ENCODE peak calls at places on chromosomes 5 and 9, in five cellular contexts. One of them, this sample, is unnamed.

GRCh38 chr5:113147088-113147487 is 170.5 kb downstream of the DCP2 start:
- DNase-seq in right atrium auricular region: no peak
- DNase-seq in effector memory CD4-positive, alpha-beta T cell: no peak
- DNase-seq in mammary epithelial cell: peak
- DNase-seq in PC-9: no peak
- DNase-seq in this sample: no peak

GRCh38 chr9:107945961-107946360 is 456.4 kb upstream of the KLF4 start:
- DNase-seq in right atrium auricular region: no peak
- DNase-seq in effector memory CD4-positive, alpha-beta T cell: no peak
- DNase-seq in mammary epithelial cell: no peak
- DNase-seq in PC-9: no peak
- DNase-seq in this sample: no peak

GRCh38 chr9:110031511-110032173 is 176.3 kb downstream of the C9orf152 start:
- DNase-seq in right atrium auricular region: no peak
- DNase-seq in effector memory CD4-positive, alpha-beta T cell: no peak
- DNase-seq in mammary epithelial cell: peak
- DNase-seq in PC-9: peak
- DNase-seq in this sample: no peak

GRCh38 chr9:20623021-20623747 is 885 bp upstream of the MLLT3 start:
- DNase-seq in right atrium auricular region: peak
- DNase-seq in effector memory CD4-positive, alpha-beta T cell: peak
- DNase-seq in mammary epithelial cell: peak
- DNase-seq in PC-9: no peak
- DNase-seq in this sample: no peak

GRCh38 chr9:93321220-93321610 is 130.3 kb upstream of the FAM120A start:
- DNase-seq in right atrium auricular region: no peak
- DNase-seq in effector memory CD4-positive, alpha-beta T cell: no peak
- DNase-seq in mammary epithelial cell: no peak
- DNase-seq in PC-9: no peak
- DNase-seq in this sample: no peak

GRCh38 chr9:93575706-93576295 is 583 bp upstream of the PHF2 start:
- DNase-seq in right atrium auricular region: peak
- DNase-seq in effector memory CD4-positive, alpha-beta T cell: peak
- DNase-seq in mammary epithelial cell: peak
- DNase-seq in PC-9: no peak
- DNase-seq in this sample: peak

GRCh38 chr9:10268500-10269485 is 344.0 kb downstream of the PTPRD start:
- DNase-seq in right atrium auricular region: no peak
- DNase-seq in effector memory CD4-positive, alpha-beta T cell: no peak
- DNase-seq in mammary epithelial cell: peak
- DNase-seq in PC-9: no peak
- DNase-seq in this sample: no peak

GRCh38 chr9:122777935-122778671 is 10.6 kb upstream of the OR5C1 start:
- DNase-seq in right atrium auricular region: no peak
- DNase-seq in effector memory CD4-positive, alpha-beta T cell: no peak
- DNase-seq in mammary epithelial cell: peak
- DNase-seq in PC-9: peak
- DNase-seq in this sample: no peak

GRCh38 chr5:56011835-56012234 is 17.1 kb upstream of the IL6ST start:
- DNase-seq in right atrium auricular region: no peak
- DNase-seq in effector memory CD4-positive, alpha-beta T cell: no peak
- DNase-seq in mammary epithelial cell: peak
- DNase-seq in PC-9: peak
- DNase-seq in this sample: no peak

DNA sequence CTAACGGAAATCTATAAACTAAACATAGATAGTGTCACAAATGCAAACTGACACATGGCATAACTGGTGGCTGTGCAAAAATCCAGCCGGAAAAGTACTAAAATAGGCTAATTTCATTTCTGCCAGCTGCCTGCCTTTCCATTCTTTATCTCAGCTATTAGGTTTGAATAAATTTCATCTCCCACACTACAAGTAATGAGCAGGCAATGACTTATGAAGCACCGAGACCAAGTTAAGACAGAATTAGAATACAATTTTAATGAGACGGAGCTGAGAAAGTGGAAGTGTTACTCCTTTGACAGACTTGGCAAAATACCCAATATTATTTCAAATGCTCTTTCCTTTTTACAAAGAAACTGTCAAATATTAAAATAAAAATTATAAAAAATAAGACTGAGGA is 258.8 kb upstream of the ZNF608 start:
- DNase-seq in right atrium auricular region: no peak
- DNase-seq in effector memory CD4-positive, alpha-beta T cell: no peak
- DNase-seq in mammary epithelial cell: no peak
- DNase-seq in PC-9: no peak
- DNase-seq in this sample: no peak
- H3K27ac ChIP-seq in right atrium auricular region: no peak
- H3K27ac ChIP-seq in effector memory CD4-positive, alpha-beta T cell: no peak
- H3K27ac ChIP-seq in mammary epithelial cell: no peak
- H3K27ac ChIP-seq in PC-9: no peak
- H3K27ac ChIP-seq in this sample: no peak

GRCh38 chr9:14405176-14405575 is 91.2 kb upstream of the NFIB start:
- DNase-seq in right atrium auricular region: no peak
- DNase-seq in effector memory CD4-positive, alpha-beta T cell: no peak
- DNase-seq in mammary epithelial cell: no peak
- DNase-seq in PC-9: no peak
- DNase-seq in this sample: no peak
- H3K27ac ChIP-seq in right atrium auricular region: no peak
- H3K27ac ChIP-seq in effector memory CD4-positive, alpha-beta T cell: no peak
- H3K27ac ChIP-seq in mammary epithelial cell: no peak
- H3K27ac ChIP-seq in PC-9: no peak
- H3K27ac ChIP-seq in this sample: no peak

GRCh38 chr5:90113108-90113507 is 296.4 kb downstream of the CETN3 start:
- DNase-seq in right atrium auricular region: no peak
- DNase-seq in effector memory CD4-positive, alpha-beta T cell: no peak
- DNase-seq in mammary epithelial cell: no peak
- DNase-seq in PC-9: no peak
- DNase-seq in this sample: no peak
- H3K27ac ChIP-seq in right atrium auricular region: no peak
- H3K27ac ChIP-seq in effector memory CD4-positive, alpha-beta T cell: no peak
- H3K27ac ChIP-seq in mammary epithelial cell: no peak
- H3K27ac ChIP-seq in PC-9: no peak
- H3K27ac ChIP-seq in this sample: no peak

DNA sequence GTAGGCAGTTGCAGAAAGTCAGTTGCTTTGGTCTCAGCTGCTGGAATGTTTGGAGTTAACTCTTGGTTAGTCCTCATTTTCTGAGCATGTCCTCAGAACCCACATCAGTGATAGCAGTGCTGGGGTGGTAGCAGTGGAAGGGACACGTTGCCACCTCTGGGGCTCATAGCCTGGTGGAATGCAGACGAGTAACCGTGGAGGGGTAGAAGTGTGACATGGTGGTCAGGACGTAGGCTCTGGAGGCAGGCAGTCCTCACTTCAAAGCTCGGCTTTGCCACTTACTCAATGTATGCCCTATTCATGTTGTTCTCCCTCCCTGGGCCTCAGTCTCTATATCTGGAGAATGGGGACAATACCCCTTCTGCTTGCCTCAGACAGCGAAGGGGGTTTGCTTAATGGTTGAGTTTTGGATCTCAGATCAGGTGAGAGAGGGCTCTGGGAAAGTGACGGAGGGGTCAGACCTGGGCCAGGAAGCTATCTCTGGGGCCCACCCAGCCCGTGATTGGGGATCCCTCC is 62.8 kb downstream of the RGS3 start:
- DNase-seq in right atrium auricular region: no peak
- DNase-seq in effector memory CD4-positive, alpha-beta T cell: no peak
- DNase-seq in mammary epithelial cell: no peak
- DNase-seq in PC-9: no peak
- DNase-seq in this sample: no peak
- H3K27ac ChIP-seq in right atrium auricular region: peak
- H3K27ac ChIP-seq in effector memory CD4-positive, alpha-beta T cell: no peak
- H3K27ac ChIP-seq in mammary epithelial cell: no peak
- H3K27ac ChIP-seq in PC-9: no peak
- H3K27ac ChIP-seq in this sample: peak

GRCh38 chr5:25334288-25334790 is 689.6 kb upstream of the CDH10 start:
- DNase-seq in right atrium auricular region: no peak
- DNase-seq in effector memory CD4-positive, alpha-beta T cell: no peak
- DNase-seq in mammary epithelial cell: no peak
- DNase-seq in PC-9: no peak
- DNase-seq in this sample: no peak
- H3K27ac ChIP-seq in right atrium auricular region: no peak
- H3K27ac ChIP-seq in effector memory CD4-positive, alpha-beta T cell: no peak
- H3K27ac ChIP-seq in mammary epithelial cell: no peak
- H3K27ac ChIP-seq in PC-9: no peak
- H3K27ac ChIP-seq in this sample: no peak

GRCh38 chr5:16934123-16934522 is 2.0 kb downstream of the MYO10 start:
- DNase-seq in right atrium auricular region: peak
- DNase-seq in effector memory CD4-positive, alpha-beta T cell: no peak
- DNase-seq in mammary epithelial cell: peak
- DNase-seq in PC-9: peak
- DNase-seq in this sample: no peak
- H3K27ac ChIP-seq in right atrium auricular region: no peak
- H3K27ac ChIP-seq in effector memory CD4-positive, alpha-beta T cell: no peak
- H3K27ac ChIP-seq in mammary epithelial cell: peak
- H3K27ac ChIP-seq in PC-9: peak
- H3K27ac ChIP-seq in this sample: no peak

DNA sequence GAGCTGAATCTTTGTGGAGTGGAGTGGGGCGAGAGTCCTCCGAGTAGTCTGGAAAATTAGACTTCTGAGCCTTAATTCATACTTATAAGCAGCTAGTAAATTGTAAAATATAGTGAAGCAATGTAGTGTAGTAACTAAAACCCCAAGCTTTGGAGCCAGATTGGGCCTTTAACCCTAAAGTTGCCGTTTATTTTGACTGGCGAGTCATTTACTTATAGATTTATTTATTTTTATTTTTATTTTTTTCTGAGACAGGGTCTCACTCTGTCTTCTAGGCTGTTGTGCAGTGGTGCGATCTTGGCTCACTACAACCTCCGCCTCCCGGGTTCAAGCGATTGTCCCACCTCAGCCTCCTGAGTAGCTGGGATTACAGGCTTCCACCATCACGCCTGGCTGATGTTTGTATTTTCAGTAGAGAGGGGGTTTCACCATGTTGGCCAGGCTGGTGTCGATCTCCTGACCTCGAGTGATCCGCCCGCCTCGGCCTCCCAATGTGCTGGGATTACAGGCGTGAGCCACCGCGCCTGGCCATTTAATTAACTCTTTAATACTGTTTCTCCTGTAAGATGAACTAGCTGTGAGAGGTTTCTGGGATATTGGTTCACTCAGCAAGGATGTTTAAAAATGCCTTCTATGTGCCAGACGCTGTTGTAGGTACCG is 687 bp upstream of the RPS23 start:
- DNase-seq in right atrium auricular region: no peak
- DNase-seq in effector memory CD4-positive, alpha-beta T cell: no peak
- DNase-seq in mammary epithelial cell: no peak
- DNase-seq in PC-9: no peak
- DNase-seq in this sample: no peak
- H3K27ac ChIP-seq in right atrium auricular region: peak
- H3K27ac ChIP-seq in effector memory CD4-positive, alpha-beta T cell: peak
- H3K27ac ChIP-seq in mammary epithelial cell: peak
- H3K27ac ChIP-seq in PC-9: peak
- H3K27ac ChIP-seq in this sample: peak